ENCODE peak calls at places on chromosomes 5 and 9, in eight cellular contexts. One of them, this sample, is unnamed.

GRCh38 chr9:129487658-129488483 is 133.0 kb downstream of the C9orf50 start:
- DNase-seq in osteocyte: no peak
- DNase-seq in heart left ventricle: peak; percentile 72
- DNase-seq in AG04450: no peak
- DNase-seq in H9: no peak
- DNase-seq in AG09309: no peak
- DNase-seq in brain microvascular endothelial cell: peak; percentile 70
- DNase-seq in upper lobe of left lung: peak; percentile 63
- DNase-seq in this sample: no peak

GRCh38 chr9:89357331-89358197 is 39.3 kb downstream of the SECISBP2 start:
- DNase-seq in osteocyte: peak; percentile 73
- DNase-seq in heart left ventricle: no peak
- DNase-seq in AG04450: no peak
- DNase-seq in H9: no peak
- DNase-seq in AG09309: no peak
- DNase-seq in brain microvascular endothelial cell: no peak
- DNase-seq in upper lobe of left lung: no peak
- DNase-seq in this sample: no peak

GRCh38 chr5:149581931-149582768 is 852 bp downstream of the ARHGEF37 start:
- DNase-seq in osteocyte: no peak
- DNase-seq in heart left ventricle: peak; percentile 46
- DNase-seq in AG04450: no peak
- DNase-seq in H9: peak; percentile 65
- DNase-seq in AG09309: no peak
- DNase-seq in brain microvascular endothelial cell: no peak
- DNase-seq in upper lobe of left lung: no peak
- DNase-seq in this sample: no peak

GRCh38 chr5:112634796-112635195 is 102.9 kb upstream of the APC start:
- DNase-seq in osteocyte: no peak
- DNase-seq in heart left ventricle: no peak
- DNase-seq in AG04450: no peak
- DNase-seq in H9: no peak
- DNase-seq in AG09309: no peak
- DNase-seq in brain microvascular endothelial cell: no peak
- DNase-seq in upper lobe of left lung: no peak
- DNase-seq in this sample: no peak

GRCh38 chr5:118808441-118808840 is 179.9 kb downstream of the DTWD2 start:
- DNase-seq in osteocyte: no peak
- DNase-seq in heart left ventricle: no peak
- DNase-seq in AG04450: no peak
- DNase-seq in H9: no peak
- DNase-seq in AG09309: no peak
- DNase-seq in brain microvascular endothelial cell: no peak
- DNase-seq in upper lobe of left lung: no peak
- DNase-seq in this sample: no peak

GRCh38 chr9:85898288-85898802 is 42.6 kb upstream of the NAA35 start:
- DNase-seq in osteocyte: no peak
- DNase-seq in heart left ventricle: no peak
- DNase-seq in AG04450: no peak
- DNase-seq in H9: no peak
- DNase-seq in AG09309: no peak
- DNase-seq in brain microvascular endothelial cell: no peak
- DNase-seq in upper lobe of left lung: peak; percentile 22
- DNase-seq in this sample: no peak

GRCh38 chr9:72154468-72155281 is 5.4 kb downstream of the GDA start:
- DNase-seq in osteocyte: no peak
- DNase-seq in heart left ventricle: no peak
- DNase-seq in AG04450: no peak
- DNase-seq in H9: no peak
- DNase-seq in AG09309: no peak
- DNase-seq in brain microvascular endothelial cell: no peak
- DNase-seq in upper lobe of left lung: no peak
- DNase-seq in this sample: no peak

GRCh38 chr9:113519401-113520108 is 56.0 kb downstream of the RGS3 start:
- DNase-seq in osteocyte: no peak
- DNase-seq in heart left ventricle: no peak
- DNase-seq in AG04450: no peak
- DNase-seq in H9: no peak
- DNase-seq in AG09309: peak; percentile 8
- DNase-seq in brain microvascular endothelial cell: no peak
- DNase-seq in upper lobe of left lung: no peak
- DNase-seq in this sample: no peak

GRCh38 chr5:58455495-58455894 is 4.4 kb downstream of the PLK2 start:
- DNase-seq in osteocyte: no peak
- DNase-seq in heart left ventricle: no peak
- DNase-seq in AG04450: no peak
- DNase-seq in H9: no peak
- DNase-seq in AG09309: no peak
- DNase-seq in brain microvascular endothelial cell: no peak
- DNase-seq in upper lobe of left lung: no peak
- DNase-seq in this sample: no peak

GRCh38 chr5:78647838-78648358 is 674 bp downstream of the LHFPL2 start:
- DNase-seq in osteocyte: peak; percentile 86
- DNase-seq in heart left ventricle: peak; percentile 71
- DNase-seq in AG04450: no peak
- DNase-seq in H9: peak; percentile 47
- DNase-seq in AG09309: no peak
- DNase-seq in brain microvascular endothelial cell: peak; percentile 55
- DNase-seq in upper lobe of left lung: peak; percentile 34
- DNase-seq in this sample: no peak

GRCh38 chr5:83925321-83925877 is 204.7 kb upstream of the HAPLN1 start:
- DNase-seq in osteocyte: no peak
- DNase-seq in heart left ventricle: no peak
- DNase-seq in AG04450: peak; percentile 39
- DNase-seq in H9: no peak
- DNase-seq in AG09309: peak; percentile 50
- DNase-seq in brain microvascular endothelial cell: peak; percentile 79
- DNase-seq in upper lobe of left lung: no peak
- DNase-seq in this sample: no peak

GRCh38 chr9:76396144-76396543 is 1.9 kb upstream of the RFK start:
- DNase-seq in osteocyte: no peak
- DNase-seq in heart left ventricle: no peak
- DNase-seq in AG04450: no peak
- DNase-seq in H9: no peak
- DNase-seq in AG09309: no peak
- DNase-seq in brain microvascular endothelial cell: no peak
- DNase-seq in upper lobe of left lung: no peak
- DNase-seq in this sample: no peak

GRCh38 chr5:111478266-111478665 is 34.1 kb downstream of the STARD4 start:
- DNase-seq in osteocyte: no peak
- DNase-seq in heart left ventricle: no peak
- DNase-seq in AG04450: no peak
- DNase-seq in H9: no peak
- DNase-seq in AG09309: no peak
- DNase-seq in brain microvascular endothelial cell: no peak
- DNase-seq in upper lobe of left lung: no peak
- DNase-seq in this sample: no peak

GRCh38 chr5:159899067-159900049 is 16.9 kb upstream of the ADRA1B start:
- DNase-seq in osteocyte: no peak
- DNase-seq in heart left ventricle: no peak
- DNase-seq in AG04450: no peak
- DNase-seq in H9: no peak
- DNase-seq in AG09309: peak; percentile 62
- DNase-seq in brain microvascular endothelial cell: no peak
- DNase-seq in upper lobe of left lung: no peak
- DNase-seq in this sample: no peak

GRCh38 chr5:68126871-68127270 is 88.7 kb upstream of the PIK3R1 start:
- DNase-seq in osteocyte: no peak
- DNase-seq in heart left ventricle: no peak
- DNase-seq in AG04450: no peak
- DNase-seq in H9: no peak
- DNase-seq in AG09309: no peak
- DNase-seq in brain microvascular endothelial cell: no peak
- DNase-seq in upper lobe of left lung: no peak
- DNase-seq in this sample: no peak

GRCh38 chr9:7358876-7359275 is 440.7 kb downstream of the DMAC1 start:
- DNase-seq in osteocyte: no peak
- DNase-seq in heart left ventricle: no peak
- DNase-seq in AG04450: no peak
- DNase-seq in H9: peak; percentile 32
- DNase-seq in AG09309: no peak
- DNase-seq in brain microvascular endothelial cell: no peak
- DNase-seq in upper lobe of left lung: no peak
- DNase-seq in this sample: no peak

GRCh38 chr5:173629628-173630027 is 13.2 kb upstream of the BOD1 start:
- DNase-seq in osteocyte: no peak
- DNase-seq in heart left ventricle: no peak
- DNase-seq in AG04450: no peak
- DNase-seq in H9: peak; percentile 79
- DNase-seq in AG09309: no peak
- DNase-seq in brain microvascular endothelial cell: no peak
- DNase-seq in upper lobe of left lung: no peak
- DNase-seq in this sample: no peak

GRCh38 chr5:109470263-109470662 is 60.5 kb upstream of the PJA2 start:
- DNase-seq in osteocyte: no peak
- DNase-seq in heart left ventricle: no peak
- DNase-seq in AG04450: no peak
- DNase-seq in H9: no peak
- DNase-seq in AG09309: no peak
- DNase-seq in brain microvascular endothelial cell: no peak
- DNase-seq in upper lobe of left lung: no peak
- DNase-seq in this sample: no peak

GRCh38 chr9:114220129-114220541 is 64.8 kb downstream of the COL27A1 start:
- DNase-seq in osteocyte: no peak
- DNase-seq in heart left ventricle: no peak
- DNase-seq in AG04450: peak; percentile 66
- DNase-seq in H9: no peak
- DNase-seq in AG09309: no peak
- DNase-seq in brain microvascular endothelial cell: no peak
- DNase-seq in upper lobe of left lung: no peak
- DNase-seq in this sample: no peak

DNA sequence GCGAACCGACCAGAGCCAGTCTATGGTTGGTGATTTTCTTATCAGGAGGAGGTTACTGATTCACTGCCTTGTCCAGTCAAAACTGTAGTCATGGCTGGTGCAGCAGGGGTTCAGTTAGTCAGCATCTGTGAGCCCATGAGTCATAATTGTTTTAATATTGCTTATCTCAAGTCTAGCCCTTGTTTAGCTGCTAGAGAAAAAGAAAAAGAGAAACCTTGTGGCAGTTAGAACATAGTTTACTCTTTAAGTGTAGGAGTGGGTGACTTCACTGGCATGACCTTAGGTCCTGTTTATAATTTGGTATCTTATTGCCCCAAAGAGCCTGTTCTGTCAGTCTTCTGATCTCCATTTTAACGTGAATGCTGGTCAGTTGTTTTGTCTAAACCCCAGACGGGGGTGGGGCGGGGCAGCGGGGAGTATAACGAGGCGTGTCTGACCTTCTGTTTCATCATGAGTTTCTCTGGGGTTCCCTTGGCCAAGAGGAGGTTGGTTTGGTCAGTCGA is 76.9 kb upstream of the NFIL3 start:
- DNase-seq in osteocyte: no peak
- DNase-seq in heart left ventricle: no peak
- DNase-seq in AG04450: peak; percentile 47
- DNase-seq in H9: no peak
- DNase-seq in AG09309: peak; percentile 68
- DNase-seq in brain microvascular endothelial cell: peak; percentile 96
- DNase-seq in upper lobe of left lung: no peak
- DNase-seq in this sample: no peak
- TF ChIP-seq CTCF in osteocyte: no peak
- TF ChIP-seq CTCF in heart left ventricle: no peak
- TF ChIP-seq CTCF in AG04450: no peak
- TF ChIP-seq CTCF in H9: no peak
- TF ChIP-seq CTCF in AG09309: no peak
- TF ChIP-seq CTCF in brain microvascular endothelial cell: no peak
- TF ChIP-seq CTCF in upper lobe of left lung: no peak
- TF ChIP-seq CTCF in this sample: no peak

GRCh38 chr5:33423018-33423630 is 17.6 kb upstream of the TARS1 start:
- DNase-seq in osteocyte: no peak
- DNase-seq in heart left ventricle: no peak
- DNase-seq in AG04450: no peak
- DNase-seq in H9: no peak
- DNase-seq in AG09309: no peak
- DNase-seq in brain microvascular endothelial cell: no peak
- DNase-seq in upper lobe of left lung: no peak
- DNase-seq in this sample: no peak
- TF ChIP-seq CTCF in osteocyte: peak; percentile 70
- TF ChIP-seq CTCF in heart left ventricle: peak; percentile 57
- TF ChIP-seq CTCF in AG04450: peak; percentile 40
- TF ChIP-seq CTCF in H9: peak; percentile 65
- TF ChIP-seq CTCF in AG09309: no peak
- TF ChIP-seq CTCF in brain microvascular endothelial cell: peak; percentile 20
- TF ChIP-seq CTCF in upper lobe of left lung: peak; percentile 37
- TF ChIP-seq CTCF in this sample: peak; percentile 22

DNA sequence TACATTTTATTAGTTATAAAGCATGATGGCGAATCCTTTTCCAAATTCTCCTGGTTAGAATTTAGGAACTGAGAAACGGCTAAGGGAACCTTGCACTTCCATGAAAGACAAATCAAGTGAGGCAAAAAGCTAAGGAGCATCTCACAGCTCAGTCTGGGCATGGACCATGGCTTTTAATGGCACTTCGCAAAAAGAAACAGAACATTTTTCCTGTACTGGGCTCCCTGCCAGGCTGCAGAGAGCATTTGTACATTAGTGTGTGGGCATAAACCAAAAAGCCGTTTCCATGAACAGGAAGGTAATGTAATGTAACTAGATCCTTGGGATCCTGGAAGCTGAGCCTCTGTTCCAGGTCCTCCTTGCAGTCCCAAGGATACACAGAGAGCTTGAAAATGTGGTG is 354.2 kb downstream of the MRPS30 start:
- DNase-seq in osteocyte: no peak
- DNase-seq in heart left ventricle: no peak
- DNase-seq in AG04450: no peak
- DNase-seq in H9: no peak
- DNase-seq in AG09309: no peak
- DNase-seq in brain microvascular endothelial cell: no peak
- DNase-seq in upper lobe of left lung: no peak
- DNase-seq in this sample: no peak
- TF ChIP-seq CTCF in osteocyte: no peak
- TF ChIP-seq CTCF in heart left ventricle: no peak
- TF ChIP-seq CTCF in AG04450: no peak
- TF ChIP-seq CTCF in H9: no peak
- TF ChIP-seq CTCF in AG09309: no peak
- TF ChIP-seq CTCF in brain microvascular endothelial cell: no peak
- TF ChIP-seq CTCF in upper lobe of left lung: no peak
- TF ChIP-seq CTCF in this sample: no peak

GRCh38 chr9:98235126-98235525 is 20.3 kb downstream of the TBC1D2 start:
- DNase-seq in osteocyte: no peak
- DNase-seq in heart left ventricle: no peak
- DNase-seq in AG04450: no peak
- DNase-seq in H9: no peak
- DNase-seq in AG09309: no peak
- DNase-seq in brain microvascular endothelial cell: no peak
- DNase-seq in upper lobe of left lung: no peak
- DNase-seq in this sample: no peak

GRCh38 chr9:98232926-98233325 is 22.5 kb downstream of the TBC1D2 start:
- DNase-seq in osteocyte: no peak
- DNase-seq in heart left ventricle: no peak
- DNase-seq in AG04450: no peak
- DNase-seq in H9: no peak
- DNase-seq in AG09309: no peak
- DNase-seq in brain microvascular endothelial cell: no peak
- DNase-seq in upper lobe of left lung: no peak
- DNase-seq in this sample: no peak

GRCh38 chr9:98236881-98237487 is 18.5 kb downstream of the TBC1D2 start:
- DNase-seq in osteocyte: no peak
- DNase-seq in heart left ventricle: no peak
- DNase-seq in AG04450: no peak
- DNase-seq in H9: no peak
- DNase-seq in AG09309: no peak
- DNase-seq in brain microvascular endothelial cell: no peak
- DNase-seq in upper lobe of left lung: peak; percentile 74
- DNase-seq in this sample: no peak

GRCh38 chr9:98231770-98232478 is 23.5 kb downstream of the TBC1D2 start:
- DNase-seq in osteocyte: no peak
- DNase-seq in heart left ventricle: no peak
- DNase-seq in AG04450: peak; percentile 55
- DNase-seq in H9: no peak
- DNase-seq in AG09309: peak; percentile 75
- DNase-seq in brain microvascular endothelial cell: peak; percentile 84
- DNase-seq in upper lobe of left lung: no peak
- DNase-seq in this sample: no peak

GRCh38 chr9:98234231-98234825 is 21.1 kb downstream of the TBC1D2 start:
- DNase-seq in osteocyte: no peak
- DNase-seq in heart left ventricle: no peak
- DNase-seq in AG04450: no peak
- DNase-seq in H9: no peak
- DNase-seq in AG09309: no peak
- DNase-seq in brain microvascular endothelial cell: no peak
- DNase-seq in upper lobe of left lung: no peak
- DNase-seq in this sample: no peak
- TF ChIP-seq CTCF in osteocyte: no peak
- TF ChIP-seq CTCF in heart left ventricle: no peak
- TF ChIP-seq CTCF in AG04450: peak; percentile 6
- TF ChIP-seq CTCF in H9: peak; percentile 53
- TF ChIP-seq CTCF in AG09309: peak; percentile 7
- TF ChIP-seq CTCF in brain microvascular endothelial cell: no peak
- TF ChIP-seq CTCF in upper lobe of left lung: no peak
- TF ChIP-seq CTCF in this sample: no peak